ENCODE peak calls at places on chromosomes 5 and 9, in four cellular contexts. F, A, O and M are unnamed samples.

GRCh38 chr5:140977003-140977402 is 10.7 kb downstream of the PCDHAC2 start:
- DNase-seq in F (no peak), A (no peak), O (no peak), M (no peak)

GRCh38 chr5:14213813-14214585 is 70.9 kb downstream of the TRIO start:
- DNase-seq in F (no peak), A (peak; percentile 59), O (no peak), M (no peak)

GRCh38 chr5:172816887-172817418 is 17.1 kb upstream of the ERGIC1 start:
- DNase-seq in F (peak; percentile 58), A (no peak), O (no peak), M (no peak)

GRCh38 chr5:19534751-19535150 is 453.2 kb downstream of the CDH18 start:
- DNase-seq in F (no peak), A (no peak), O (no peak), M (no peak)

GRCh38 chr5:155285673-155286072 is 272.1 kb downstream of the KIF4B start:
- DNase-seq in F (no peak), A (no peak), O (no peak), M (no peak)

GRCh38 chr9:128635266-128636023 is 21.2 kb downstream of the DYNC2I2 start:
- DNase-seq in F (peak; percentile 98), A (peak; percentile 92), O (no peak), M (peak; percentile 81)

GRCh38 chr9:131096490-131097258 is at the start of gene AIF1L:
- DNase-seq in F (no peak), A (no peak), O (no peak), M (peak; percentile 77)

GRCh38 chr9:35664531-35665470 is at the start of gene ARHGEF39:
- DNase-seq in F (peak; percentile 86), A (peak; percentile 81), O (no peak), M (peak; percentile 98)

GRCh38 chr5:56415356-56415765 is 182.2 kb upstream of the ANKRD55 start:
- DNase-seq in F (peak; percentile 54), A (no peak), O (peak; percentile 92), M (no peak)

GRCh38 chr5:93601053-93601429 is 18.0 kb downstream of the NR2F1 start:
- DNase-seq in F (no peak), A (no peak), O (no peak), M (peak; percentile 23)

GRCh38 chr5:137695651-137696428 is 40.0 kb downstream of the KLHL3 start:
- DNase-seq in F (no peak), A (no peak), O (no peak), M (no peak)

GRCh38 chr5:169280286-169280685 is 20.7 kb downstream of the SLIT3 start:
- DNase-seq in F (no peak), A (no peak), O (no peak), M (peak; percentile 74)

GRCh38 chr5:82560546-82560945 is 282.4 kb upstream of the RPS23 start:
- DNase-seq in F (no peak), A (no peak), O (no peak), M (no peak)

GRCh38 chr9:78812665-78813064 is 515.7 kb downstream of the PSAT1 start:
- DNase-seq in F (no peak), A (no peak), O (no peak), M (no peak)

GRCh38 chr9:132702254-132702653 is 32.0 kb downstream of the GTF3C4 start:
- DNase-seq in F (peak; percentile 54), A (no peak), O (no peak), M (no peak)

GRCh38 chr9:15846611-15847010 is 293.8 kb downstream of the CCDC171 start:
- DNase-seq in F (no peak), A (no peak), O (no peak), M (no peak)

GRCh38 chr5:68333649-68334549 is 118.3 kb downstream of the PIK3R1 start:
- DNase-seq in F (peak; percentile 83), A (peak; percentile 13), O (no peak), M (no peak)

GRCh38 chr5:135212361-135213033 is 178.5 kb upstream of the PITX1 start:
- DNase-seq in F (no peak), A (no peak), O (no peak), M (no peak)

GRCh38 chr9:109098221-109098959 is 21.4 kb downstream of the TMEM245 start:
- DNase-seq in F (peak; percentile 68), A (peak; percentile 68), O (no peak), M (peak; percentile 13)

GRCh38 chr5:52073993-52074689 is 690.9 kb downstream of the ISL1 start:
- DNase-seq in F (no peak), A (no peak), O (no peak), M (no peak)

GRCh38 chr5:39016587-39017275 is 57.5 kb downstream of the RICTOR start:
- DNase-seq in F (no peak), A (no peak), O (no peak), M (no peak)

GRCh38 chr5:39017504-39017903 is 56.7 kb downstream of the RICTOR start:
- DNase-seq in F (no peak), A (no peak), O (no peak), M (no peak)

GRCh38 chr5:39013938-39014337 is 60.3 kb downstream of the RICTOR start:
- DNase-seq in F (no peak), A (no peak), O (no peak), M (no peak)

GRCh38 chr5:39014544-39014943 is 59.7 kb downstream of the RICTOR start:
- DNase-seq in F (peak; percentile 49), A (peak; percentile 6), O (no peak), M (no peak)

DNA sequence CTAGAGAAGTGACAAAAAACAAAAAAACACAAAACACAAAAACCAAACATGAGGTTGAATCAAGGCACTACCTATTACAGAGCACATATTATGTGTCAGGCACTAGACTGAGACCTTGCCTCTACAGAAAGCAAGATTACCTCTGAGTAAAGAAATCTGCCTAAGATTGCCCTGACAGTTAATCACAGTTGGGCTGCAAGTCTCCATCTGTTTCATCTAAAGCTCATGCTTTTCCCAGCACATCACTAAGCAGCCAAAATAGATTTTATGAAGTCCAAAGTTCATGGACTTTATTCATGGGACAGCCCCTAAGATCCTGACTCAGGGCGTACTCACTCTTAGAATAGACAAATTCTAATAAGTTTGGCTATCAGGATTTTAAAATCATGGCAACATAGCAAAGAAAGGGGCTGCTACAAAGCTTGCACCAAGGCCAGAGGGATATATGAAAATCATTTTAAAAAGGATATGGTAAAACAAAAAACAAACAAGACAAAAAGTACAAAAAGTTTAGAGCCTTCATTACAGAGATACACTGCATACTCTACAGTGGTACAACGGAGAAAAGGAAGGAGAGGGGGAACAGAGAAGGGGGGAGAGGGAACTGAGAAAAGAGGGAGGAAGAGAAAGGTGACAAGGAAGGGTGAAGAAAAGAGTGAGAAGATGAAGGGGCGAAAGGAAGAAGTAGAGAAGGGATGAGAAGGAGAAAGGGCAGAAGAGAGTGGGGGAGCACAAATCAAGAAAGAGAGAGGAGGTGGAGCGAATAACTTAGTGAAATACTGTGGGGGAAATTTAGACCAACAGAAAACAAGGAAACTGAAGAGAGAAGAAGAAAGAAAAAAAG is 58.2 kb downstream of the RICTOR start:
- DNase-seq in F (peak; percentile 40), A (peak; percentile 14), O (no peak), M (no peak)
- TF ChIP-seq PBX3 in F (no peak), A (no peak), O (no peak), M (no peak)

GRCh38 chr5:148457183-148457620 is 73.4 kb downstream of the FBXO38 start:
- DNase-seq in F (peak; percentile 12), A (no peak), O (no peak), M (peak; percentile 30)
- TF ChIP-seq PBX3 in F (no peak), A (no peak), O (no peak), M (no peak)

GRCh38 chr9:98488578-98489312 is 220.0 kb downstream of the GABBR2 start:
- DNase-seq in F (peak; percentile 38), A (no peak), O (no peak), M (no peak)
- TF ChIP-seq PBX3 in F (no peak), A (no peak), O (no peak), M (peak; percentile 48)

DNA sequence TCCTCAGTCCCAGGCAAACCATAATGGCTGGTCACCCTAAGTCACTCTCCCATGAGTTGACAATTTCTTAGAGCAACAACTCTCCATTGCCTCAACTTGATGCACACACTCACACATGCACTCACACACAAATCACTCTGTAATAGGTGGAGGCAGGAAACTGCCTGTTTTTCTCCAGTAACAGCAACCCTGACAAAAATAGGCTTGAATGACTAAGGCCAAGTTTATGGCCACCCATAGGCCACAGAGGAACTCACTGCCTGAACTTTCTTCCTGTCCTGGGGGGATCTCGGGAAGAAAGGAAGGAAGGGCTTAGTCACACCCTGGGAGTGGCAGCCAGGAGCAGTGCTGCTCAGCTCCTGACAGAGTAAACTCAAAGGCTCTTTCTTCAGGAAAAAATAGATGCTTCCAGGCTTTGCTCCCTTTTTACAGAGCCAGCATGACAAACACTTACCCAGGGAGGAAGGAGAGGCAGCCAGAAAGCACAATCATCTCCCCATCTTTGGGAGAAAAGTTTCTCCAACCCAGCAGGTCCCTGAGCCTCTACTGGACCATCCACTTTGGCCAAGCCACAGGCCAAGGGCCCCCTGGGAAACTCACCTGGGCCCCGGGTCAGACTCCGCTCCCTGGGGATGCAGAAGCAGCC is 368 bp downstream of the SH3TC2 start:
- DNase-seq in F (peak; percentile 56), A (peak; percentile 34), O (no peak), M (no peak)
- TF ChIP-seq PBX3 in F (no peak), A (no peak), O (no peak), M (no peak)

GRCh38 chr9:87880116-87880515 is 2.6 kb upstream of the SPATA31E1 start:
- DNase-seq in F (no peak), A (no peak), O (no peak), M (no peak)

GRCh38 chr9:87883274-87883673 is 597 bp downstream of the SPATA31E1 start:
- DNase-seq in F (no peak), A (no peak), O (no peak), M (no peak)

GRCh38 chr9:87878930-87879603 is 3.6 kb upstream of the SPATA31E1 start:
- DNase-seq in F (peak; percentile 66), A (no peak), O (no peak), M (no peak)

GRCh38 chr9:87882627-87883026 is at the start of gene SPATA31E1:
- DNase-seq in F (no peak), A (no peak), O (no peak), M (no peak)

DNA sequence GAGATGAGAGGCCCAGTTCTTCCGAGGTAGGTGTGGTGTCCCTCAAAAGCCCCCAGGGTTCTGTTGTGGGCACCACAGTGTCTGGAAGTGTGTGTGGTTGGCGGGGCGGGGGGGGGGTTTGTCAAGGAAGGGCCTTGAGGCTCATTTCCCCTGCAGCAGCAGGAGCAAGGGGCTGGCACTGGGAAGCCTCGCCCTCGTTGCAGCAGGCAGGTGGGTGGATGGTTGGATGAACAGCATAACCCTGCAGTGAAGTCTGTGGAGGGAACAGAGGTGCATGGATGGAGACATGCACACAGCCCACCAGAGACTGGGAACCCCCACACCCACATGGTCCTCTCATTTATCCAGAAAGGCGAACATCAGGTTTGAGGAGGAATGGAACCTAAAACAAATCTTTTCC is 2.0 kb upstream of the SPATA31E1 start:
- DNase-seq in F (no peak), A (no peak), O (no peak), M (no peak)
- TF ChIP-seq PBX3 in F (no peak), A (no peak), O (no peak), M (no peak)